ENCODE peak calls at places on chromosome X, in five cellular contexts. T, Y, M, B and V are unnamed samples. For H3K4me1, the result is how much of the 10 kb centered on the place peaks cover.

GRCh38 chrX:130176354-130176776 is 4.6 kb downstream of the RAB33A start:
- DNase-seq in Y (no peak), T (no peak), B (no peak), M (no peak), V (no peak)

GRCh38 chrX:17531500-17531899 is 156.5 kb downstream of the NHS start:
- DNase-seq in Y (no peak), M (no peak), T (no peak), B (no peak), V (no peak)

GRCh38 chrX:10235851-10236250 is 79.1 kb downstream of the CLCN4 start:
- DNase-seq in Y (no peak), M (no peak), T (no peak), B (no peak), V (no peak)

GRCh38 chrX:97057349-97057909 is 173.7 kb downstream of the RPA4 start:
- DNase-seq in Y (no peak), B (no peak), T (no peak), M (no peak), V (no peak)

GRCh38 chrX:129984196-129984962 is 1.9 kb downstream of the BCORL1 start:
- DNase-seq in T (peak), B (peak), M (peak), Y (peak), V (peak)

GRCh38 chrX:18160369-18160768 is 60.3 kb downstream of the BEND2 start:
- DNase-seq in Y (no peak), T (no peak), M (no peak), B (no peak), V (no peak)

GRCh38 chrX:25156323-25156722 is 140.6 kb upstream of the ARX start:
- DNase-seq in B (no peak), Y (no peak), M (no peak), T (no peak), V (no peak)

GRCh38 chrX:151153086-151153485 is 23.3 kb upstream of the GPR50 start:
- DNase-seq in M (no peak), T (no peak), B (no peak), Y (no peak), V (no peak)

GRCh38 chrX:110156167-110156754 is 153.3 kb downstream of the TMEM164 start:
- DNase-seq in T (no peak), M (no peak), B (no peak), Y (peak), V (no peak)

GRCh38 chrX:130118941-130119640 is 8.8 kb upstream of the ELF4 start:
- DNase-seq in M (peak), Y (no peak), T (no peak), B (no peak), V (no peak)

GRCh38 chrX:8139713-8140112 is 31.4 kb downstream of the VCX2 start:
- DNase-seq in Y (no peak), T (no peak), M (no peak), B (no peak), V (no peak)

GRCh38 chrX:37613898-37614297 is 42.4 kb downstream of the LANCL3 start:
- DNase-seq in Y (no peak), B (no peak), T (no peak), M (no peak), V (no peak)

GRCh38 chrX:65596270-65596669 is 61.7 kb upstream of the LAS1L start:
- DNase-seq in B (no peak), Y (peak), M (no peak), T (no peak), V (peak)

GRCh38 chrX:4764888-4765287 is 1051.4 kb upstream of the PRKX start:
- DNase-seq in B (no peak), Y (no peak), M (no peak), T (no peak), V (no peak)

GRCh38 chrX:49171752-49172279 is at the start of gene PLP2:
- DNase-seq in Y (peak), M (peak), B (peak), T (peak), V (peak)

GRCh38 chrX:30957753-30958152 is 68.7 kb upstream of the TAB3 start:
- DNase-seq in Y (no peak), T (no peak), B (no peak), M (no peak), V (peak)

GRCh38 chrX:45669715-45670360 is 469.2 kb upstream of the DIPK2B start:
- DNase-seq in M (no peak), Y (no peak), T (no peak), B (no peak), V (no peak)

GRCh38 chrX:15985937-15986336 is 131.3 kb upstream of the AP1S2 start:
- DNase-seq in M (no peak), Y (no peak), T (no peak), B (no peak), V (no peak)

GRCh38 chrX:107348051-107348450 is 101.4 kb upstream of the FRMPD3 start:
- DNase-seq in T (no peak), Y (no peak), B (no peak), M (no peak), V (no peak)

GRCh38 chrX:119186763-119187162 is 49.3 kb upstream of the PGRMC1 start:
- DNase-seq in B (no peak), M (no peak), T (no peak), Y (no peak), V (no peak)

GRCh38 chrX:45479835-45480422 is 279.3 kb upstream of the DIPK2B start:
- DNase-seq in B (no peak), M (no peak), Y (no peak), T (no peak), V (no peak)

GRCh38 chrX:112851806-112852205 is 11.2 kb upstream of the AMOT start:
- DNase-seq in M (no peak), T (no peak), Y (no peak), B (no peak), V (no peak)

GRCh38 chrX:7926914-7927258 is 327 bp downstream of the PNPLA4 start:
- DNase-seq in B (no peak), Y (no peak), T (no peak), M (no peak), V (no peak)

GRCh38 chrX:75155454-75155829 is 641 bp downstream of the ABCB7 start:
- DNase-seq in Y (no peak), M (no peak), T (peak), B (no peak), V (no peak)

GRCh38 chrX:134624046-134624430 is 34.2 kb downstream of the PLAC1 start:
- DNase-seq in B (no peak), M (no peak), Y (no peak), T (no peak), V (no peak)

GRCh38 chrX:70324326-70324725 is 34.4 kb downstream of the KIF4A start:
- DNase-seq in M (no peak), T (no peak), Y (no peak), B (no peak), V (no peak)

GRCh38 chrX:3697701-3698279 is 15.7 kb downstream of the PRKX start:
- DNase-seq in B (peak), Y (no peak), M (no peak), T (no peak), V (no peak)

GRCh38 chrX:77900688-77901087 is 1.4 kb downstream of the COX7B start:
- DNase-seq in Y (no peak), M (no peak), T (no peak), B (no peak), V (no peak)

GRCh38 chrX:103440621-103441020 is 64.3 kb downstream of the BEX3 start:
- DNase-seq in B (no peak), Y (no peak), T (no peak), M (no peak), V (no peak)

GRCh38 chrX:103439161-103439560 is 62.8 kb downstream of the BEX3 start:
- DNase-seq in Y (no peak), T (no peak), B (no peak), M (no peak), V (no peak)

GRCh38 chrX:103437147-103437873 is 61.0 kb downstream of the BEX3 start:
- DNase-seq in B (no peak), M (no peak), Y (no peak), T (no peak), V (no peak)

GRCh38 chrX:103442536-103442901 is 66.2 kb downstream of the BEX3 start:
- DNase-seq in B (no peak), M (no peak), Y (no peak), T (no peak), V (no peak)

DNA sequence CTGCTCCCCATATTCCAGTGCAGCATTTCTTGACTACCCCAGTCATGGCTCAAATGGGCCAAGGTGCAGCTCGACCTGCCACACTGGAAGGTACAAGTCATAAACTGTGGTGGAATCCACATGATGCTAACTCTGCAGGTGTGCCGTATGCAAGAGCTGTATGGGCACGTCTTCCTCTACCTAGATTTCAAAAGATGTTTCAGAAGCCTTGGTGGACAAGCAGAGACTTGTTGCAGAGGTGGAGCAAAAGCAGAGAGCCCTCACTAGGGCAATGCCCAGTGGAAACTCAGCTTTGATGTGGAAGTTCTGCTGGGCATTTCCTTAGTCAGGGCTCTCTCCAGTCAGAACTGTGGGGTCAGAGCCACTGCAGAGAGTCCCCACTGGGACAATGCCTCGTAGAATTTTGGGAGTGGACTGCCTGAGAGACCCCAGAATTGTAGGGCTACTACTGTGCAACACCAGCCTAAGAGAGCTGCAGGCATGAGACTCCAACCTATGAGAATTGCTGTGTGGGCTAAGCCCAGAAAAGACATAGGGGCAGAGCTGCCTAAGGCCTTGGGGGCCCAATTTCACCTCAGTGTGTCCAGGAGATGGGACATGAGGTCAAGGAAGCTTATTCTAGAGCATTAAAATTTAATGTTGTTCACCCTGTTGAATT is 65.7 kb downstream of the BEX3 start:
- DNase-seq in M (no peak), Y (no peak), B (no peak), T (no peak), V (no peak)
- H3K4me1 ChIP-seq in M (under half), Y (under half), B (under half), T (under half), V (under half)

GRCh38 chrX:19746919-19747671 is 140.3 kb downstream of the SH3KBP1 start:
- DNase-seq in T (no peak), Y (no peak), B (no peak), M (no peak), V (no peak)

GRCh38 chrX:19747672-19748610 is 139.5 kb downstream of the SH3KBP1 start:
- DNase-seq in T (no peak), B (no peak), M (no peak), Y (peak), V (no peak)

GRCh38 chrX:19750028-19750786 is 137.2 kb downstream of the SH3KBP1 start:
- DNase-seq in T (no peak), M (no peak), B (no peak), Y (no peak), V (no peak)

GRCh38 chrX:19751068-19751467 is 136.3 kb downstream of the SH3KBP1 start:
- DNase-seq in M (no peak), Y (no peak), B (no peak), T (no peak), V (no peak)

GRCh38 chrX:19748898-19749680 is 138.3 kb downstream of the SH3KBP1 start:
- DNase-seq in M (no peak), T (no peak), Y (no peak), B (no peak), V (no peak)
- H3K4me1 ChIP-seq in M (under half), T (under half), Y (half or more), B (under half), V (under half)

DNA sequence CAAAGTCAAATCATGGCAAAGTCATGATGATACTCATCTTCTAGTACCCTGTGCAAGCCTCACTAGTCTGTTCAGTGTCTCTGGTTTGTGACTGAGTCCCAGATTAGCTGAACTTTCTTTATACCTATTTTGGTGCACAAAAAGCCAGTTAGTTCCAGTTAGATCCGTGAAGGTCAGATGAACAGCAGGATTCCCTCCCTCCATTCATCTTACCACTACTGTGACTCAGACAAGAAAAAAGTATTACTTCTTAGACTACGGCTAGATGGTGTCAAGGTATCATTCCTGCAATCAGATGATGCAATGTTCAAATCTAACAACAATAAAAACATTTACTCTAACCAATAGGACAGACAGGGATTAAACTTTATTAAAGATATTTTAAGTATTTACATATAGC is 30.4 kb downstream of the ARHGEF6 start:
- DNase-seq in Y (no peak), M (no peak), B (no peak), T (no peak), V (no peak)
- H3K4me1 ChIP-seq in Y (half or more), M (under half), B (half or more), T (under half), V (under half)

GRCh38 chrX:1053072-1053471 is 159.4 kb downstream of the CRLF2 start:
- DNase-seq in B (no peak), Y (no peak), M (no peak), T (no peak), V (no peak)

GRCh38 chrX:1051421-1051820 is 161.0 kb downstream of the CRLF2 start:
- DNase-seq in M (no peak), Y (no peak), B (no peak), T (no peak), V (no peak)

DNA sequence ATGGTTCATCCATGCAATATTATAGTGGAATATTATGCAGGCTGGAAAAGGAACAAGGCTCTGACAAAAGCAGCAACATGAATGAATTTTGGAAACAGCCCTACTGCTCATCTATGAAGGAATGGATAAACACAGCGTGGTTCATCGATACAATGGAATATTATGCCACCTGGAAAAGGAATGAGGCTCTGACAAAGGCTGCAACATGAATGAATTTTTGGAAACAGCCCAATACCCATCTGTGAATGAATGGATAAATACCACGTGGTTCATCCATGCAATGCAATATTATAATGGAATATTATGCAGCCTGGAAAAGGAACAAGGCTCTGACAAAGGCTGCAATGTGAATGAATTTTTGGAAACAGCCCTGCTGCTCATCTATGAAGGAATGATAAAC is 160.4 kb downstream of the CRLF2 start:
- DNase-seq in B (no peak), Y (no peak), T (no peak), M (no peak), V (no peak)
- H3K4me1 ChIP-seq in B (under half), Y (under half), T (under half), M (under half), V (under half)

GRCh38 chrX:39899876-39900787 is 197.6 kb downstream of the BCOR start:
- DNase-seq in B (no peak), M (no peak), T (peak), Y (no peak), V (no peak)
- H3K4me1 ChIP-seq in B (under half), M (under half), T (under half), Y (under half), V (under half)